ENCODE peak calls at places on chromosome 10, in four cellular contexts. One of them, this sample, is unnamed.

GRCh38 chr10:49550563-49550962 is 11.6 kb upstream of the ERCC6 start:
- DNase-seq in NCI-H748 treated with DMSO at 0.1 percent for 48 hours: no peak
- DNase-seq in activated CD8-positive, alpha-beta memory T cell treated with anti-CD3 and anti-CD28 coated beads, Interleukin-2, amount 10 ng/mL, durations not matched to agents 7 days and 5 days: no peak
- DNase-seq in CD14-positive monocyte: no peak
- DNase-seq in this sample: no peak

GRCh38 chr10:2933041-2933440 is 134.3 kb upstream of the PFKP start:
- DNase-seq in NCI-H748 treated with DMSO at 0.1 percent for 48 hours: no peak
- DNase-seq in activated CD8-positive, alpha-beta memory T cell treated with anti-CD3 and anti-CD28 coated beads, Interleukin-2, amount 10 ng/mL, durations not matched to agents 7 days and 5 days: no peak
- DNase-seq in CD14-positive monocyte: no peak
- DNase-seq in this sample: peak; percentile 72

GRCh38 chr10:47166405-47166777 is 133.6 kb upstream of the GDF10 start:
- DNase-seq in NCI-H748 treated with DMSO at 0.1 percent for 48 hours: no peak
- DNase-seq in activated CD8-positive, alpha-beta memory T cell treated with anti-CD3 and anti-CD28 coated beads, Interleukin-2, amount 10 ng/mL, durations not matched to agents 7 days and 5 days: peak; percentile 31
- DNase-seq in CD14-positive monocyte: no peak
- DNase-seq in this sample: no peak

GRCh38 chr10:27258838-27259532 is 18.4 kb upstream of the ACBD5 start:
- DNase-seq in NCI-H748 treated with DMSO at 0.1 percent for 48 hours: no peak
- DNase-seq in activated CD8-positive, alpha-beta memory T cell treated with anti-CD3 and anti-CD28 coated beads, Interleukin-2, amount 10 ng/mL, durations not matched to agents 7 days and 5 days: no peak
- DNase-seq in CD14-positive monocyte: no peak
- DNase-seq in this sample: no peak

GRCh38 chr10:50400694-50401093 is 149.4 kb upstream of the ASAH2 start:
- DNase-seq in NCI-H748 treated with DMSO at 0.1 percent for 48 hours: no peak
- DNase-seq in activated CD8-positive, alpha-beta memory T cell treated with anti-CD3 and anti-CD28 coated beads, Interleukin-2, amount 10 ng/mL, durations not matched to agents 7 days and 5 days: no peak
- DNase-seq in CD14-positive monocyte: no peak
- DNase-seq in this sample: no peak

GRCh38 chr10:1650542-1651279 is 86.6 kb downstream of the ADARB2 start:
- DNase-seq in NCI-H748 treated with DMSO at 0.1 percent for 48 hours: no peak
- DNase-seq in activated CD8-positive, alpha-beta memory T cell treated with anti-CD3 and anti-CD28 coated beads, Interleukin-2, amount 10 ng/mL, durations not matched to agents 7 days and 5 days: no peak
- DNase-seq in CD14-positive monocyte: no peak
- DNase-seq in this sample: no peak

GRCh38 chr10:124717911-124718734 is 26.1 kb downstream of the FAM53B start:
- DNase-seq in NCI-H748 treated with DMSO at 0.1 percent for 48 hours: no peak
- DNase-seq in activated CD8-positive, alpha-beta memory T cell treated with anti-CD3 and anti-CD28 coated beads, Interleukin-2, amount 10 ng/mL, durations not matched to agents 7 days and 5 days: peak; percentile 87
- DNase-seq in CD14-positive monocyte: peak; percentile 94
- DNase-seq in this sample: no peak

GRCh38 chr10:131929122-131929845 is 28.5 kb downstream of the PPP2R2D start:
- DNase-seq in NCI-H748 treated with DMSO at 0.1 percent for 48 hours: no peak
- DNase-seq in activated CD8-positive, alpha-beta memory T cell treated with anti-CD3 and anti-CD28 coated beads, Interleukin-2, amount 10 ng/mL, durations not matched to agents 7 days and 5 days: no peak
- DNase-seq in CD14-positive monocyte: no peak
- DNase-seq in this sample: no peak

GRCh38 chr10:114691442-114691941 is 33.4 kb upstream of the ABLIM1 start:
- DNase-seq in NCI-H748 treated with DMSO at 0.1 percent for 48 hours: no peak
- DNase-seq in activated CD8-positive, alpha-beta memory T cell treated with anti-CD3 and anti-CD28 coated beads, Interleukin-2, amount 10 ng/mL, durations not matched to agents 7 days and 5 days: no peak
- DNase-seq in CD14-positive monocyte: no peak
- DNase-seq in this sample: no peak

GRCh38 chr10:91210435-91210834 is 10.0 kb upstream of the PCGF5 start:
- DNase-seq in NCI-H748 treated with DMSO at 0.1 percent for 48 hours: peak; percentile 94
- DNase-seq in activated CD8-positive, alpha-beta memory T cell treated with anti-CD3 and anti-CD28 coated beads, Interleukin-2, amount 10 ng/mL, durations not matched to agents 7 days and 5 days: no peak
- DNase-seq in CD14-positive monocyte: no peak
- DNase-seq in this sample: no peak

GRCh38 chr10:33279791-33280190 is 54.7 kb downstream of the NRP1 start:
- DNase-seq in NCI-H748 treated with DMSO at 0.1 percent for 48 hours: no peak
- DNase-seq in activated CD8-positive, alpha-beta memory T cell treated with anti-CD3 and anti-CD28 coated beads, Interleukin-2, amount 10 ng/mL, durations not matched to agents 7 days and 5 days: no peak
- DNase-seq in CD14-positive monocyte: no peak
- DNase-seq in this sample: no peak

GRCh38 chr10:14413583-14413982 is 82.9 kb upstream of the FRMD4A start:
- DNase-seq in NCI-H748 treated with DMSO at 0.1 percent for 48 hours: no peak
- DNase-seq in activated CD8-positive, alpha-beta memory T cell treated with anti-CD3 and anti-CD28 coated beads, Interleukin-2, amount 10 ng/mL, durations not matched to agents 7 days and 5 days: no peak
- DNase-seq in CD14-positive monocyte: no peak
- DNase-seq in this sample: no peak

GRCh38 chr10:127013696-127014095 is 108.5 kb downstream of the DOCK1 start:
- DNase-seq in NCI-H748 treated with DMSO at 0.1 percent for 48 hours: no peak
- DNase-seq in activated CD8-positive, alpha-beta memory T cell treated with anti-CD3 and anti-CD28 coated beads, Interleukin-2, amount 10 ng/mL, durations not matched to agents 7 days and 5 days: no peak
- DNase-seq in CD14-positive monocyte: no peak
- DNase-seq in this sample: no peak

GRCh38 chr10:11707936-11708335 is 34.2 kb upstream of the ECHDC3 start:
- DNase-seq in NCI-H748 treated with DMSO at 0.1 percent for 48 hours: no peak
- DNase-seq in activated CD8-positive, alpha-beta memory T cell treated with anti-CD3 and anti-CD28 coated beads, Interleukin-2, amount 10 ng/mL, durations not matched to agents 7 days and 5 days: no peak
- DNase-seq in CD14-positive monocyte: no peak
- DNase-seq in this sample: no peak

GRCh38 chr10:96233959-96234358 is 37.4 kb downstream of the BLNK start:
- DNase-seq in NCI-H748 treated with DMSO at 0.1 percent for 48 hours: no peak
- DNase-seq in activated CD8-positive, alpha-beta memory T cell treated with anti-CD3 and anti-CD28 coated beads, Interleukin-2, amount 10 ng/mL, durations not matched to agents 7 days and 5 days: no peak
- DNase-seq in CD14-positive monocyte: no peak
- DNase-seq in this sample: no peak

GRCh38 chr10:89644691-89644966 is 413 bp downstream of the PANK1 start:
- DNase-seq in NCI-H748 treated with DMSO at 0.1 percent for 48 hours: no peak
- DNase-seq in activated CD8-positive, alpha-beta memory T cell treated with anti-CD3 and anti-CD28 coated beads, Interleukin-2, amount 10 ng/mL, durations not matched to agents 7 days and 5 days: no peak
- DNase-seq in CD14-positive monocyte: no peak
- DNase-seq in this sample: no peak

GRCh38 chr10:113476191-113476590 is 76.7 kb upstream of the HABP2 start:
- DNase-seq in NCI-H748 treated with DMSO at 0.1 percent for 48 hours: no peak
- DNase-seq in activated CD8-positive, alpha-beta memory T cell treated with anti-CD3 and anti-CD28 coated beads, Interleukin-2, amount 10 ng/mL, durations not matched to agents 7 days and 5 days: no peak
- DNase-seq in CD14-positive monocyte: no peak
- DNase-seq in this sample: peak; percentile 83

GRCh38 chr10:124401633-124402032 is 17.1 kb downstream of the OAT start:
- DNase-seq in NCI-H748 treated with DMSO at 0.1 percent for 48 hours: no peak
- DNase-seq in activated CD8-positive, alpha-beta memory T cell treated with anti-CD3 and anti-CD28 coated beads, Interleukin-2, amount 10 ng/mL, durations not matched to agents 7 days and 5 days: no peak
- DNase-seq in CD14-positive monocyte: no peak
- DNase-seq in this sample: no peak

GRCh38 chr10:106189254-106189653 is 975.3 kb downstream of the SORCS1 start:
- DNase-seq in NCI-H748 treated with DMSO at 0.1 percent for 48 hours: peak; percentile 36
- DNase-seq in activated CD8-positive, alpha-beta memory T cell treated with anti-CD3 and anti-CD28 coated beads, Interleukin-2, amount 10 ng/mL, durations not matched to agents 7 days and 5 days: no peak
- DNase-seq in CD14-positive monocyte: no peak
- DNase-seq in this sample: no peak

GRCh38 chr10:11913184-11913641 is 90.1 kb downstream of the PROSER2 start:
- DNase-seq in NCI-H748 treated with DMSO at 0.1 percent for 48 hours: no peak
- DNase-seq in activated CD8-positive, alpha-beta memory T cell treated with anti-CD3 and anti-CD28 coated beads, Interleukin-2, amount 10 ng/mL, durations not matched to agents 7 days and 5 days: no peak
- DNase-seq in CD14-positive monocyte: no peak
- DNase-seq in this sample: no peak

GRCh38 chr10:31090894-31091607 is 59.4 kb upstream of the ZNF438 start:
- DNase-seq in NCI-H748 treated with DMSO at 0.1 percent for 48 hours: no peak
- DNase-seq in activated CD8-positive, alpha-beta memory T cell treated with anti-CD3 and anti-CD28 coated beads, Interleukin-2, amount 10 ng/mL, durations not matched to agents 7 days and 5 days: peak; percentile 58
- DNase-seq in CD14-positive monocyte: no peak
- DNase-seq in this sample: no peak

GRCh38 chr10:88733215-88733614 is 26.6 kb upstream of the LIPN start:
- DNase-seq in NCI-H748 treated with DMSO at 0.1 percent for 48 hours: no peak
- DNase-seq in activated CD8-positive, alpha-beta memory T cell treated with anti-CD3 and anti-CD28 coated beads, Interleukin-2, amount 10 ng/mL, durations not matched to agents 7 days and 5 days: no peak
- DNase-seq in CD14-positive monocyte: no peak
- DNase-seq in this sample: no peak